ENCODE peak calls at places on chromosomes 3 and 15, in seven cellular contexts. N is T-helper 17 cell; Z is NCI-H2029 treated with DMSO at 0.1 percent for 48 hours; U is lung microvascular endothelial cell; H is iris pigment epithelial cell; Y is stimulated activated effector memory CD8-positive, alpha-beta T cell treated with anti-CD3 and anti-CD28 coated beads, Interleukin-12 subunit alpha, Interleukin-12 subunit beta, amount 100 ng/mL, for 72 hours; L is activated naive CD4-positive, alpha-beta T cell treated with anti-CD3 and anti-CD28 coated beads for 36 hours. A is an unnamed sample.

GRCh38 chr3:122689587-122689986 is 8.9 kb downstream of the PARP14 start:
- DNase-seq in N (no peak), Z (no peak), U (no peak), H (peak), Y (no peak), L (no peak), A (no peak)

GRCh38 chr15:69762373-69763148 is 309.9 kb downstream of the RPLP1 start:
- DNase-seq in N (no peak), Z (peak), U (peak), H (peak), Y (peak), L (no peak), A (no peak)

GRCh38 chr3:138681463-138682215 is 73.1 kb downstream of the FAIM start:
- DNase-seq in N (no peak), Z (no peak), U (peak), H (no peak), Y (no peak), L (no peak), A (peak)

GRCh38 chr3:170699158-170700053 is 113.5 kb upstream of the SLC7A14 start:
- DNase-seq in N (no peak), Z (no peak), U (no peak), H (no peak), Y (no peak), L (no peak), A (no peak)

GRCh38 chr3:128152419-128153155 is 694 bp upstream of the EEFSEC start:
- DNase-seq in N (no peak), Z (no peak), U (peak), H (peak), Y (no peak), L (no peak), A (no peak)

GRCh38 chr15:51982013-51982769 is 10.6 kb upstream of the LEO1 start:
- DNase-seq in N (no peak), Z (peak), U (peak), H (peak), Y (peak), L (peak), A (peak)

GRCh38 chr15:33587773-33588172 is 277.0 kb downstream of the RYR3 start:
- DNase-seq in N (no peak), Z (no peak), U (no peak), H (peak), Y (no peak), L (no peak), A (no peak)

GRCh38 chr15:64856429-64857145 is 14.9 kb downstream of the PLEKHO2 start:
- DNase-seq in N (no peak), Z (no peak), U (peak), H (peak), Y (no peak), L (no peak), A (peak)

GRCh38 chr15:60118564-60119080 is 114.5 kb downstream of the FOXB1 start:
- DNase-seq in N (no peak), Z (no peak), U (no peak), H (no peak), Y (no peak), L (no peak), A (no peak)

GRCh38 chr15:33064878-33065277 is 129.6 kb downstream of the FMN1 start:
- DNase-seq in N (no peak), Z (no peak), U (no peak), H (peak), Y (no peak), L (no peak), A (no peak)

GRCh38 chr15:49620174-49620573 is 444 bp downstream of the FAM227B start:
- DNase-seq in N (no peak), Z (no peak), U (peak), H (peak), Y (no peak), L (no peak), A (peak)

GRCh38 chr3:32435911-32436815 is 44.5 kb downstream of the CMTM7 start:
- DNase-seq in N (no peak), Z (no peak), U (no peak), H (no peak), Y (peak), L (peak), A (no peak)

GRCh38 chr15:43410572-43411214 is 39.8 kb downstream of the TUBGCP4 start:
- DNase-seq in N (no peak), Z (no peak), U (no peak), H (peak), Y (no peak), L (no peak), A (no peak)

GRCh38 chr15:60183366-60183765 is 179.3 kb downstream of the FOXB1 start:
- DNase-seq in N (no peak), Z (no peak), U (peak), H (no peak), Y (no peak), L (no peak), A (no peak)

GRCh38 chr15:75994220-75994619 is 18.0 kb downstream of the NRG4 start:
- DNase-seq in N (no peak), Z (no peak), U (no peak), H (no peak), Y (no peak), L (no peak), A (no peak)

GRCh38 chr3:122942937-122943827 is 84.4 kb downstream of the SEMA5B start:
- DNase-seq in N (no peak), Z (peak), U (peak), H (peak), Y (peak), L (peak), A (peak)

GRCh38 chr3:13137808-13138565 is 64.8 kb upstream of the IQSEC1 start:
- DNase-seq in N (peak), Z (no peak), U (no peak), H (no peak), Y (no peak), L (no peak), A (no peak)

GRCh38 chr3:31103181-31103580 is 208.7 kb upstream of the GADL1 start:
- DNase-seq in N (no peak), Z (no peak), U (no peak), H (no peak), Y (no peak), L (no peak), A (no peak)

GRCh38 chr15:91865903-91866302 is 12.4 kb downstream of the SLCO3A1 start:
- DNase-seq in N (no peak), Z (no peak), U (no peak), H (no peak), Y (no peak), L (no peak), A (no peak)

GRCh38 chr15:27746556-27746955 is 352.6 kb downstream of the OCA2 start:
- DNase-seq in N (no peak), Z (no peak), U (no peak), H (no peak), Y (no peak), L (no peak), A (no peak)

GRCh38 chr3:11636372-11636760 is 7.3 kb downstream of the VGLL4 start:
- DNase-seq in N (no peak), Z (no peak), U (no peak), H (no peak), Y (no peak), L (no peak), A (no peak)

GRCh38 chr3:70090322-70090913 is 90.9 kb downstream of the SAMMSON start:
- DNase-seq in N (no peak), Z (no peak), U (peak), H (peak), Y (no peak), L (no peak), A (peak)

GRCh38 chr3:16122155-16122554 is 52.3 kb upstream of the GALNT15 start:
- DNase-seq in N (no peak), Z (no peak), U (no peak), H (no peak), Y (no peak), L (no peak), A (peak)

GRCh38 chr3:46663611-46664135 is 29.8 kb downstream of the ALS2CL start:
- DNase-seq in N (no peak), Z (peak), U (peak), H (peak), Y (no peak), L (no peak), A (peak)

GRCh38 chr3:76021376-76021775 is 236.0 kb upstream of the ZNF717 start:
- DNase-seq in N (no peak), Z (no peak), U (no peak), H (peak), Y (no peak), L (no peak), A (no peak)

GRCh38 chr15:65937476-65937875 is 68.2 kb downstream of the RAB11A start:
- DNase-seq in N (no peak), Z (peak), U (peak), H (peak), Y (no peak), L (no peak), A (peak)